ENCODE peak calls at places on chromosomes 16 and 17, in eight cellular contexts. Y is BJ; H is NT2/D1; D is frontal cortex; P is GM19239; L is CD4-positive, alpha-beta T cell; J is HT-29; U is T-cell. W is an unnamed sample.

GRCh38 chr16:24646646-24646995 is 82.8 kb upstream of the TNRC6A start:
- DNase-seq in Y (no peak), H (no peak), D (no peak), P (no peak), L (no peak), J (no peak), U (no peak), W (no peak)

GRCh38 chr16:85441189-85441889 is 171.8 kb upstream of the GSE1 start:
- DNase-seq in Y (no peak), H (no peak), D (no peak), P (no peak), L (no peak), J (no peak), U (no peak), W (no peak)

GRCh38 chr16:56726926-56727325 is 3.0 kb upstream of the NUP93 start:
- DNase-seq in Y (no peak), H (no peak), D (no peak), P (no peak), L (no peak), J (no peak), U (no peak), W (no peak)

GRCh38 chr16:70529051-70529777 is 5.6 kb downstream of the SF3B3 start:
- DNase-seq in Y (peak; percentile 26), H (no peak), D (no peak), P (no peak), L (no peak), J (peak; percentile 54), U (no peak), W (no peak)

GRCh38 chr17:63039899-63040602 is 74.0 kb downstream of the TANC2 start:
- DNase-seq in Y (no peak), H (no peak), D (no peak), P (no peak), L (no peak), J (no peak), U (no peak), W (no peak)

GRCh38 chr16:22685162-22685830 is 128.7 kb upstream of the HS3ST2 start:
- DNase-seq in Y (no peak), H (no peak), D (no peak), P (no peak), L (no peak), J (no peak), U (no peak), W (no peak)

GRCh38 chr17:67044016-67044772 is at the start of gene CACNG1:
- DNase-seq in Y (no peak), H (no peak), D (no peak), P (no peak), L (no peak), J (no peak), U (no peak), W (no peak)

GRCh38 chr17:1752425-1752941 is 9.4 kb upstream of the SERPINF1 start:
- DNase-seq in Y (no peak), H (no peak), D (no peak), P (no peak), L (no peak), J (peak; percentile 80), U (no peak), W (no peak)

GRCh38 chr16:84024854-84025253 is 17.7 kb downstream of the SLC38A8 start:
- DNase-seq in Y (no peak), H (no peak), D (no peak), P (no peak), L (no peak), J (peak; percentile 61), U (no peak), W (no peak)

GRCh38 chr16:71952818-71953217 is 47.4 kb downstream of the PKD1L3 start:
- DNase-seq in Y (no peak), H (no peak), D (no peak), P (no peak), L (no peak), J (no peak), U (no peak), W (no peak)